ENCODE peak calls at places on chromosomes 16 and 17, in seven cellular contexts. A is neural progenitor cell, B is GM23338, Y is AG09309, P is NCI-H2029 treated with DMSO at 0.1 percent for 48 hours, X is heart left ventricle, U is SHP77. H is an unnamed sample.

GRCh38 chr17:8225813-8226535 is 15.6 kb upstream of the AURKB start:
- DNase-seq in A (peak; percentile 83), B (peak; percentile 85), Y (no peak), P (no peak), X (no peak), U (no peak), H (peak; percentile 82)

GRCh38 chr16:25546781-25547180 is 145.0 kb upstream of the HS3ST4 start:
- DNase-seq in A (no peak), B (no peak), Y (no peak), P (no peak), X (no peak), U (no peak), H (no peak)

GRCh38 chr16:85428899-85429775 is 184.0 kb upstream of the GSE1 start:
- DNase-seq in A (no peak), B (no peak), Y (no peak), P (no peak), X (peak; percentile 25), U (no peak), H (no peak)

GRCh38 chr17:58911741-58912343 is 156.2 kb downstream of the PPM1E start:
- DNase-seq in A (peak; percentile 26), B (peak; percentile 41), Y (no peak), P (no peak), X (no peak), U (no peak), H (no peak)

GRCh38 chr16:54434859-54435258 is 148.3 kb upstream of the IRX3 start:
- DNase-seq in A (no peak), B (no peak), Y (no peak), P (no peak), X (no peak), U (no peak), H (no peak)

GRCh38 chr16:1098266-1098991 is 2.4 kb upstream of the C1QTNF8 start:
- DNase-seq in A (peak; percentile 75), B (no peak), Y (no peak), P (no peak), X (peak; percentile 52), U (no peak), H (no peak)

GRCh38 chr17:2412561-2413021 is 11.7 kb upstream of the MNT start:
- DNase-seq in A (peak; percentile 23), B (peak; percentile 58), Y (no peak), P (no peak), X (no peak), U (no peak), H (no peak)

GRCh38 chr17:29051731-29052130 is 8.8 kb downstream of the PIPOX start:
- DNase-seq in A (no peak), B (no peak), Y (no peak), P (no peak), X (no peak), U (no peak), H (no peak)

GRCh38 chr16:54067317-54068065 is 219.1 kb downstream of the IRX3 start:
- DNase-seq in A (no peak), B (no peak), Y (no peak), P (no peak), X (no peak), U (no peak), H (no peak)

GRCh38 chr16:75011634-75012307 is 12.9 kb downstream of the ZNRF1 start:
- DNase-seq in A (no peak), B (no peak), Y (peak; percentile 61), P (no peak), X (no peak), U (no peak), H (peak; percentile 26)

GRCh38 chr17:18026408-18026776 is 12.6 kb downstream of the ATPAF2 start:
- DNase-seq in A (no peak), B (no peak), Y (peak; percentile 45), P (peak; percentile 40), X (peak; percentile 80), U (peak; percentile 92), H (no peak)

GRCh38 chr17:2123467-2124251 is 68.8 kb downstream of the HIC1 start:
- DNase-seq in A (peak; percentile 53), B (no peak), Y (no peak), P (no peak), X (no peak), U (no peak), H (no peak)

GRCh38 chr17:66533572-66533971 is 231.2 kb downstream of the PRKCA start:
- DNase-seq in A (peak; percentile 84), B (peak; percentile 75), Y (no peak), P (no peak), X (no peak), U (no peak), H (no peak)

GRCh38 chr17:37430051-37430591 is 23.4 kb downstream of the TADA2A start:
- DNase-seq in A (no peak), B (no peak), Y (no peak), P (no peak), X (no peak), U (no peak), H (no peak)

GRCh38 chr17:30378191-30378796 is 433 bp upstream of the CPD start:
- DNase-seq in A (peak; percentile 45), B (peak; percentile 37), Y (no peak), P (peak; percentile 78), X (peak; percentile 40), U (no peak), H (no peak)

GRCh38 chr16:4696172-4696904 is 3.0 kb downstream of the NUDT16L1 start:
- DNase-seq in A (no peak), B (no peak), Y (no peak), P (no peak), X (peak; percentile 84), U (no peak), H (no peak)

GRCh38 chr17:40307001-40307690 is 1.8 kb upstream of the RARA start:
- DNase-seq in A (peak; percentile 60), B (peak; percentile 70), Y (no peak), P (no peak), X (no peak), U (no peak), H (no peak)

GRCh38 chr17:56821847-56822534 is 11.7 kb downstream of the C17orf67 start:
- DNase-seq in A (no peak), B (no peak), Y (no peak), P (no peak), X (no peak), U (no peak), H (no peak)

GRCh38 chr17:34755371-34755770 is 176.0 kb downstream of the TMEM132E start:
- DNase-seq in A (no peak), B (no peak), Y (no peak), P (no peak), X (no peak), U (no peak), H (no peak)

GRCh38 chr17:64534187-64534586 is 27.4 kb downstream of the CEP95 start:
- DNase-seq in A (no peak), B (no peak), Y (no peak), P (no peak), X (no peak), U (peak; percentile 0), H (no peak)

GRCh38 chr16:73015612-73016487 is 32.1 kb downstream of the ZFHX3 start:
- DNase-seq in A (no peak), B (no peak), Y (no peak), P (peak; percentile 18), X (no peak), U (no peak), H (no peak)

GRCh38 chr17:37255434-37255833 is 120.4 kb upstream of the C17orf78 start:
- DNase-seq in A (no peak), B (no peak), Y (no peak), P (no peak), X (no peak), U (no peak), H (no peak)

GRCh38 chr16:69324013-69324531 is 6.3 kb downstream of the PDF start:
- DNase-seq in A (no peak), B (no peak), Y (no peak), P (no peak), X (peak; percentile 73), U (no peak), H (no peak)

GRCh38 chr17:42698736-42699414 is 16.5 kb downstream of the CNTNAP1 start:
- DNase-seq in A (peak; percentile 76), B (no peak), Y (no peak), P (no peak), X (peak; percentile 72), U (no peak), H (no peak)

GRCh38 chr16:65422934-65423333 is 301.1 kb upstream of the CDH11 start:
- DNase-seq in A (no peak), B (no peak), Y (no peak), P (no peak), X (peak; percentile 34), U (no peak), H (no peak)

GRCh38 chr16:77882359-77882758 is 94.0 kb downstream of the VAT1L start:
- DNase-seq in A (no peak), B (no peak), Y (peak; percentile 46), P (no peak), X (no peak), U (no peak), H (no peak)

GRCh38 chr16:58160855-58161254 is 31.7 kb upstream of the CFAP20 start:
- DNase-seq in A (no peak), B (no peak), Y (no peak), P (no peak), X (no peak), U (no peak), H (no peak)

GRCh38 chr17:40432864-40433528 is 10.3 kb upstream of the IGFBP4 start:
- DNase-seq in A (no peak), B (no peak), Y (no peak), P (no peak), X (peak; percentile 63), U (no peak), H (no peak)

GRCh38 chr16:4029816-4030215 is 86.4 kb downstream of the ADCY9 start:
- DNase-seq in A (no peak), B (no peak), Y (no peak), P (peak; percentile 63), X (no peak), U (no peak), H (no peak)

GRCh38 chr17:82229686-82230626 is 1.1 kb downstream of the SLC16A3 start:
- DNase-seq in A (peak; percentile 48), B (no peak), Y (no peak), P (no peak), X (no peak), U (no peak), H (no peak)

GRCh38 chr17:40793800-40794199 is 6.0 kb downstream of the KRT28 start:
- DNase-seq in A (no peak), B (no peak), Y (no peak), P (no peak), X (no peak), U (no peak), H (no peak)

H was measured in CD4-positive, alpha-beta memory T cell.